ENCODE peak calls at places on chromosomes 12 and 14, in five cellular contexts. T is substantia nigra; Z is WTC11; K is CD8-positive, alpha-beta T cell; J is NCI-H1417. E is an unnamed sample.

GRCh38 chr12:51070004-51070403 is 13.4 kb downstream of the CSRNP2 start:
- DNase-seq in Z (no peak), J (no peak), K (no peak), T (no peak), E (no peak)

GRCh38 chr12:75747572-75747995 is 236.2 kb upstream of the KRR1 start:
- DNase-seq in T (no peak), K (no peak), Z (no peak), J (no peak), E (no peak)

GRCh38 chr14:88834883-88835431 is 10.5 kb downstream of the TTC8 start:
- DNase-seq in K (no peak), J (no peak), T (no peak), Z (no peak), E (no peak)

GRCh38 chr12:105850103-105850968 is 288.4 kb downstream of the NUAK1 start:
- DNase-seq in Z (no peak), K (no peak), T (no peak), J (no peak), E (no peak)

GRCh38 chr14:74510955-74511354 is 17.4 kb downstream of the ISCA2 start:
- DNase-seq in J (no peak), T (no peak), Z (no peak), K (no peak), E (no peak)

GRCh38 chr12:5165296-5165970 is 121.8 kb downstream of the KCNA5 start:
- DNase-seq in T (no peak), Z (no peak), J (no peak), K (no peak), E (no peak)

GRCh38 chr12:68373836-68374314 is 41.7 kb upstream of the MDM1 start:
- DNase-seq in T (no peak), J (no peak), K (no peak), Z (no peak), E (no peak)

GRCh38 chr14:60945984-60946383 is 34.9 kb downstream of the TRMT5 start:
- DNase-seq in K (no peak), T (no peak), J (no peak), Z (no peak), E (no peak)

GRCh38 chr14:23307687-23308644 is 1.3 kb downstream of the BCL2L2 start:
- DNase-seq in J (no peak), Z (no peak), K (no peak), T (no peak), E (no peak)

GRCh38 chr14:64541261-64541970 is 875 bp downstream of the HSPA2 start:
- DNase-seq in T (peak; percentile 25), K (no peak), J (no peak), Z (no peak), E (no peak)

GRCh38 chr14:51564986-51565604 is 86.6 kb upstream of the FRMD6 start:
- DNase-seq in Z (no peak), J (peak; percentile 44), T (no peak), K (no peak), E (no peak)

GRCh38 chr14:65357091-65357490 is 55.4 kb upstream of the FUT8 start:
- DNase-seq in J (no peak), Z (no peak), K (no peak), T (no peak), E (no peak)

GRCh38 chr12:95976416-95976832 is 19.7 kb downstream of the HAL start:
- DNase-seq in Z (no peak), J (no peak), K (no peak), T (no peak), E (no peak)

GRCh38 chr12:130916251-130916911 is 37.3 kb upstream of the ADGRD1 start:
- DNase-seq in Z (peak; percentile 69), K (no peak), T (peak; percentile 28), J (peak; percentile 72), E (peak; percentile 52)

GRCh38 chr12:54415223-54415929 is 3.7 kb downstream of the ITGA5 start:
- DNase-seq in K (peak; percentile 13), T (no peak), Z (no peak), J (no peak), E (no peak)

GRCh38 chr14:37655418-37655817 is 60.0 kb downstream of the TTC6 start:
- DNase-seq in K (no peak), J (no peak), T (no peak), Z (no peak), E (no peak)

GRCh38 chr12:52050116-52050770 is 999 bp upstream of the NR4A1 start:
- DNase-seq in Z (peak; percentile 43), J (peak; percentile 54), T (no peak), K (no peak), E (peak; percentile 34)

GRCh38 chr12:111624540-111624939 is 25.4 kb upstream of the ATXN2 start:
- DNase-seq in T (no peak), K (no peak), J (no peak), Z (no peak), E (no peak)

GRCh38 chr14:99273025-99273723 is 1.2 kb upstream of the BCL11B start:
- DNase-seq in K (peak; percentile 67), J (peak; percentile 74), T (no peak), Z (peak; percentile 75), E (peak; percentile 51)

GRCh38 chr14:101236496-101237240 is 324.6 kb upstream of the DIO3 start:
- DNase-seq in J (no peak), T (no peak), Z (no peak), K (no peak), E (no peak)

GRCh38 chr12:7609480-7609879 is 56.2 kb downstream of the APOBEC1 start:
- DNase-seq in Z (no peak), K (no peak), T (no peak), J (no peak), E (no peak)

GRCh38 chr12:26241095-26241494 is 45.7 kb downstream of the SSPN start:
- DNase-seq in T (no peak), J (no peak), Z (no peak), K (no peak), E (no peak)